ENCODE peak calls at places on chromosome 20, in five cellular contexts. Z is prostate gland, F is ovary, X is breast epithelium, E is uterus. V is an unnamed sample.

GRCh38 chr20:46563848-46564197 is 13.4 kb upstream of the OCSTAMP start:
- DNase-seq in Z (no peak), F (no peak), X (no peak), E (no peak), V (peak; percentile 74)

GRCh38 chr20:61840661-61841455 is 224.8 kb downstream of the TAF4 start:
- DNase-seq in Z (no peak), F (no peak), X (no peak), E (no peak), V (no peak)

GRCh38 chr20:45934046-45934586 is 367 bp upstream of the PCIF1 start:
- DNase-seq in Z (peak; percentile 53), F (no peak), X (no peak), E (peak; percentile 72), V (no peak)

GRCh38 chr20:48556956-48557355 is 270.8 kb downstream of the PREX1 start:
- DNase-seq in Z (no peak), F (no peak), X (no peak), E (no peak), V (no peak)

GRCh38 chr20:57791946-57792328 is 82.1 kb upstream of the PMEPA1 start:
- DNase-seq in Z (no peak), F (no peak), X (no peak), E (no peak), V (no peak)

GRCh38 chr20:57809149-57809548 is 99.3 kb upstream of the PMEPA1 start:
- DNase-seq in Z (no peak), F (no peak), X (no peak), E (no peak), V (no peak)

GRCh38 chr20:21125072-21125848 is 622 bp upstream of the KIZ start:
- DNase-seq in Z (peak; percentile 43), F (no peak), X (no peak), E (peak; percentile 46), V (peak; percentile 45)

GRCh38 chr20:57835462-57836455 is 125.9 kb upstream of the PMEPA1 start:
- DNase-seq in Z (no peak), F (no peak), X (no peak), E (no peak), V (no peak)

GRCh38 chr20:61537721-61538480 is 285.8 kb downstream of the CDH4 start:
- DNase-seq in Z (no peak), F (no peak), X (no peak), E (no peak), V (no peak)

GRCh38 chr20:187733-188132 is 1.8 kb downstream of the DEFB128 start:
- DNase-seq in Z (no peak), F (no peak), X (no peak), E (no peak), V (no peak)

GRCh38 chr20:48339147-48339985 is 488.4 kb downstream of the PREX1 start:
- DNase-seq in Z (peak; percentile 12), F (peak; percentile 69), X (no peak), E (peak; percentile 70), V (no peak)

GRCh38 chr20:59042151-59042795 is at the start of gene PRELID3B:
- DNase-seq in Z (no peak), F (no peak), X (no peak), E (no peak), V (no peak)

GRCh38 chr20:50561379-50562078 is 51.3 kb downstream of the PTPN1 start:
- DNase-seq in Z (no peak), F (no peak), X (no peak), E (peak; percentile 76), V (no peak)

GRCh38 chr20:41309817-41310216 is 7.7 kb downstream of the ZHX3 start:
- DNase-seq in Z (no peak), F (no peak), X (no peak), E (no peak), V (no peak)

GRCh38 chr20:45911486-45912343 is at the start of gene PLTP:
- DNase-seq in Z (peak; percentile 29), F (peak; percentile 85), X (no peak), E (peak; percentile 77), V (peak; percentile 94)

GRCh38 chr20:602357-602970 is 7.6 kb downstream of the TCF15 start:
- DNase-seq in Z (no peak), F (no peak), X (no peak), E (no peak), V (no peak)

GRCh38 chr20:25306991-25307903 is 59.4 kb downstream of the PYGB start:
- DNase-seq in Z (no peak), F (no peak), X (no peak), E (no peak), V (no peak)

GRCh38 chr20:24160563-24161355 is 172.2 kb upstream of the GGTLC1 start:
- DNase-seq in Z (peak; percentile 40), F (peak; percentile 52), X (no peak), E (peak; percentile 33), V (no peak)

GRCh38 chr20:52349806-52350205 is 158.2 kb upstream of the ZFP64 start:
- DNase-seq in Z (no peak), F (no peak), X (no peak), E (no peak), V (no peak)

GRCh38 chr20:60131375-60131774 is 173.2 kb downstream of the CDH26 start:
- DNase-seq in Z (no peak), F (no peak), X (no peak), E (no peak), V (no peak)

GRCh38 chr20:19073584-19074198 is 138.8 kb upstream of the SLC24A3 start:
- DNase-seq in Z (no peak), F (no peak), X (no peak), E (no peak), V (peak; percentile 13)

GRCh38 chr20:3800256-3800877 is 4.3 kb downstream of the CDC25B start:
- DNase-seq in Z (no peak), F (no peak), X (no peak), E (no peak), V (no peak)

GRCh38 chr20:15378151-15378550 is 1040.7 kb upstream of the FLRT3 start:
- DNase-seq in Z (no peak), F (no peak), X (no peak), E (no peak), V (no peak)
- TF ChIP-seq CTCF in Z (no peak), F (no peak), X (no peak), E (no peak), V (no peak)

DNA sequence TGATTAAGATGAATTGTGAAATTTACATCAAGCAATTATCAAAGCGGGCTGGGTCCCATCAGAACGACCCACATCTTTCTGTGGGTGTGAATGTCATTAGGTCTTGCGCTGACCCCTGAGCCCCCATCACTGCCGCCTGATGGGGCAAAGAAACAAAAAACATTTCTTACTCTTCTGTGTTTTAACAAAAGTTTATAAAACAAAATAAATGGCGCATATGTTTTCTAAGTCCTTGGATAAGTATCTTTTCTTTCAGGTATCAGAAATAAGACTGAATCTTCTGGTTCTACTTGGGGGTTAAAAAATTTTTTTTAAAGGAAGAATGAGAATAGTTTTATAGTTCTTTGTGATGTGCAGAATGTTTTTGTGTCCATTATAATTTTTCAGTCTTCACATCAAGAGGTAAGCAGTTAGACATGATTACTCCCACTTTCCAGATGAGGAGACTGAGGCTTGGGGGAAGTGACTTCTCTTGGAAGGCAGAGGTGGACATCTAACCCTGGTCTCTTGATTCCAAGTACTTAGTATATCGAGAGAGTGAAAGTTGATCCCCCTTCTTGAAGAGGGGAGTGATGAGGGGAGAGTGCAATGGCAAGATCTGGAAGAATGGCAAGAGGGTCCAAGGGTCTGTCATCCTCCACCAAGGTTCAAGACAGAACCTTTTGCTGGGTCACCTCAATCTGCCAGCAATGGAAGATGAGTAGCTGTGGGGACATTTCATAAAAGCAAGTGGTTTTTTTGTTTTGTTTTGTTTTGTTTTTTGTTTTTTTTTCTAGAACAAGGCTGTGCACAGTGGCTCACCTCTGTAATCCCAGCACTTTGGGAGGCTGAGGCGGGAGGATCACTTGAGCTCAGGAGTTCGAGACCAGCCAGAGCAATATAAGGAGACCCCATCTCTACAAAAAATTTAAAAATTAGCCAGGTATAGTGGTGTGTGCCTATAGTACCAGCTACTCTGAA is 42.8 kb upstream of the TTPAL start:
- DNase-seq in Z (no peak), F (no peak), X (no peak), E (no peak), V (no peak)
- TF ChIP-seq POLR2A in Z (no peak), F (no peak), X (no peak), E (no peak), V (no peak)

GRCh38 chr20:63955281-63955845 is 853 bp downstream of the UCKL1 start:
- DNase-seq in Z (no peak), F (no peak), X (no peak), E (no peak), V (no peak)

GRCh38 chr20:63955846-63956663 is at the start of gene UCKL1:
- DNase-seq in Z (peak; percentile 92), F (peak; percentile 93), X (peak; percentile 90), E (peak; percentile 93), V (peak; percentile 91)

GRCh38 chr20:63952210-63952535 is 4.0 kb downstream of the UCKL1 start:
- DNase-seq in Z (no peak), F (no peak), X (no peak), E (no peak), V (no peak)

GRCh38 chr20:63952769-63953168 is 3.4 kb downstream of the UCKL1 start:
- DNase-seq in Z (no peak), F (no peak), X (no peak), E (no peak), V (no peak)

DNA sequence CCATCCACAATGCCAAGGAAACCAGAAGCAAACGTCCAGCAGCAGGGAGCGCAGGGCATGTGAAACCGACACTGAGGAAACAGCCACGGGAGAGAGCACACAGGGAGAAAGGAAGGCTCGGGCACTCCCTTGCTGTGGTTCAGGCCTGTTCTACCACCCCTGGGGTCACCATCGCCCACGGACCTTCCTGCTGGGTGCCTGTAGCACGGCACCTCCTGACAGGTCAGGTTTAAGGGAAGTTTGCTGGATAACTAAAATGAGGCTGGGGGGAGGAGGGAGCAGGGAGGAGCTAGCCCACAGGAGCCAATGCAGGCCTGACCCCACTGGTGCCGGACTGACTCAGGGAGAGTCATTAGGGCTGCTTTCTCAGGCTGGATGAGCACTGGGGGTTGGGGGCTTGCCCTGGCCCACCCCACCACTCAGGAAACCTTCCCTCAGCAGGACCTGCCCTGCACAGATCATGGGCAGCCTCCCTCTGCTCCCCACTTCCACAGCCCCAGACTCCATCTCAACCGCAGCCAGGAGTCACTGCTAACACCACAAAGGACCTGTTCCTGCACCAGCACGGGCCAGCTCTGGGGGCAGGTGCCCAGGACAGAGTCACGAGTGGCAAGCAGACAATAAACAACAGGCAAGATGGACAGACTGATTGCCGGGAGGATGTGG is 2.3 kb downstream of the UCKL1 start:
- DNase-seq in Z (no peak), F (no peak), X (no peak), E (no peak), V (no peak)
- H3K4me3 ChIP-seq in Z (no peak overlapping the region), F (no peak overlapping the region), X (no peak overlapping the region), E (no peak overlapping the region), V (no peak overlapping the region)

DNA sequence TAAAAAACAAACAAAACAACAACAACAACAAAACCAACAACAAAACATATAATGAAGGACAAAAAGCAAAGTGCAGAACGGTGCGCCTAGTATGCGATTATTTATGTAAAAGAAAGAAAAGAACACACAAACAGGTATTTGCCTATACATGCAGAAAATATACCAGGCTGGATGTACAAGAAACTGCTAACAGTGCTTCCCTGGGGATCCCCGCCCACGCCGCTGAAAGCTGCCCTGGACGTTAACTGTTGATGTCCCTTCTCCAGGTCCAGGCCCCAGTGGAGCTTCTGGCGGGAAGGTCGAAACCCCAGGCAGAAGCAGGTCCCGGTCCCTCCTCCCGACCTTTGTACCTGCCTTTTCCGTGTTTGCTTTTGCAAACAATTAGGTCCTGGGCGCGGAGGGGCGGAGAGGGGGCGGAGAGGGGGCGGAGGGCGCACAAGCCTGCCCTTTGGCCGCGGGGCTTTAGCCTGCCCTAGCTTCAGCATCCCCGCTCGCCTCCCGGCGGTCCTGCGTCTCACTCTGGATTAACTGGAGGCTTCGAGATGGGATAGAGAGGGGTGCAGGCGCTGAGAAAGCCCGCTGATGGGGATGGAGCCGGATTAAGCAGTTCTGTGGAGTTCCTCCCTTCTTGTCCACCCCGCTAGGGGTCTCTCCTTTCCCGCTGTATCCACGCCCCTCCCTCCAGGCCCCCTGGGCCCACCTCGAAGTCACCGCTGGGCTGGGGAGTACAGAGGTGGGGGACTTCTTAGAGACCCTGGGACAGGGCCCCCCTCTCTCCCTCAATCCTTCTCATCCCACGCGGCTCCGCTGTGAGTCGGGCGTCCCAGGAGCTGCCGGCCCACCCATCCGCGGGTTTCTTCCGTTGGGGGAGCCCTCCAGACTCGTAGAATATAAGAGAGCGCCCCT is 8.2 kb upstream of the AHCY start:
- DNase-seq in Z (no peak), F (peak; percentile 33), X (no peak), E (no peak), V (no peak)
- TF ChIP-seq CTCF in Z (no peak), F (no peak), X (no peak), E (no peak), V (no peak)